ENCODE peak calls at places on chromosomes 16 and 17, in seven cellular contexts. Z is GM12878, X is HepG2, V is transverse colon, P is K562, H is sigmoid colon, U is H1. E is an unnamed sample.

GRCh38 chr16:10577305-10578202 is 2.8 kb downstream of the EMP2 start:
- DNase-seq in Z (no peak), P (no peak), X (no peak), U (no peak), H (peak), V (peak), E (peak)

GRCh38 chr16:70691223-70692129 is 5.6 kb upstream of the MTSS2 start:
- DNase-seq in Z (no peak), P (no peak), U (no peak), H (peak), V (peak), X (peak), E (no peak)

GRCh38 chr16:275786-276232 is at the start of gene RGS11:
- DNase-seq in H (no peak), V (no peak), X (no peak), P (no peak), U (no peak), Z (no peak), E (no peak)

GRCh38 chr17:1490643-1491405 is 1.7 kb downstream of the MYO1C start:
- DNase-seq in Z (no peak), X (peak), V (peak), U (no peak), H (peak), P (peak), E (peak)

GRCh38 chr17:79201119-79201518 is 126.5 kb downstream of the ENGASE start:
- DNase-seq in Z (no peak), P (no peak), U (no peak), H (no peak), V (no peak), X (no peak), E (no peak)

GRCh38 chr16:19289805-19290490 is 4.4 kb downstream of the CLEC19A start:
- DNase-seq in V (no peak), P (no peak), H (no peak), Z (no peak), X (no peak), U (no peak), E (no peak)

GRCh38 chr17:2049333-2050245 is 5.3 kb upstream of the HIC1 start:
- DNase-seq in U (no peak), P (peak), Z (no peak), X (no peak), H (peak), V (peak), E (peak)

GRCh38 chr16:27107185-27107592 is 40.5 kb downstream of the C16orf82 start:
- DNase-seq in X (no peak), P (peak), V (no peak), Z (no peak), U (no peak), H (no peak), E (no peak)

GRCh38 chr16:31138621-31139578 is 3.4 kb upstream of the PRSS8 start:
- DNase-seq in X (peak), H (no peak), Z (no peak), U (no peak), P (no peak), V (peak), E (no peak)

GRCh38 chr16:54503011-54503410 is 216.4 kb upstream of the IRX3 start:
- DNase-seq in H (no peak), V (peak), P (no peak), U (no peak), Z (no peak), X (no peak), E (no peak)

GRCh38 chr17:67672592-67672991 is 45.1 kb upstream of the NOL11 start:
- DNase-seq in Z (no peak), U (no peak), V (peak), X (no peak), P (no peak), H (no peak), E (no peak)

GRCh38 chr16:5862103-5863003 is 764.8 kb upstream of the EEF2KMT start:
- DNase-seq in H (no peak), V (no peak), X (no peak), U (no peak), P (no peak), Z (no peak), E (no peak)

GRCh38 chr17:17472333-17472920 is 4.4 kb upstream of the MED9 start:
- DNase-seq in H (no peak), Z (no peak), P (no peak), U (no peak), V (no peak), X (no peak), E (no peak)

GRCh38 chr17:17474341-17474740 is 2.5 kb upstream of the MED9 start:
- DNase-seq in Z (no peak), P (no peak), U (no peak), X (no peak), V (no peak), H (no peak), E (no peak)

GRCh38 chr17:17479209-17479608 is 2.4 kb downstream of the MED9 start:
- DNase-seq in H (no peak), X (peak), Z (no peak), U (no peak), P (no peak), V (no peak), E (no peak)

GRCh38 chr17:17480593-17481148 is 3.9 kb downstream of the MED9 start:
- DNase-seq in X (no peak), Z (no peak), H (no peak), U (no peak), V (no peak), P (no peak), E (no peak)

GRCh38 chr17:17476865-17477467 is at the start of gene MED9:
- DNase-seq in U (peak), X (peak), P (peak), H (peak), Z (peak), V (peak), E (peak)
- TF ChIP-seq EP300 in U (no peak), X (no peak), P (no peak), H (no peak), Z (no peak), V (no peak), E (no peak)

GRCh38 chr17:31754239-31754945 is 104.7 kb downstream of the COPRS start:
- DNase-seq in Z (no peak), U (no peak), V (no peak), X (peak), P (no peak), H (no peak), E (no peak)
- TF ChIP-seq POLR2AphosphoS5 in Z (no peak), U (no peak), V (no peak), X (no peak), P (no peak), H (no peak), E (no peak)

DNA sequence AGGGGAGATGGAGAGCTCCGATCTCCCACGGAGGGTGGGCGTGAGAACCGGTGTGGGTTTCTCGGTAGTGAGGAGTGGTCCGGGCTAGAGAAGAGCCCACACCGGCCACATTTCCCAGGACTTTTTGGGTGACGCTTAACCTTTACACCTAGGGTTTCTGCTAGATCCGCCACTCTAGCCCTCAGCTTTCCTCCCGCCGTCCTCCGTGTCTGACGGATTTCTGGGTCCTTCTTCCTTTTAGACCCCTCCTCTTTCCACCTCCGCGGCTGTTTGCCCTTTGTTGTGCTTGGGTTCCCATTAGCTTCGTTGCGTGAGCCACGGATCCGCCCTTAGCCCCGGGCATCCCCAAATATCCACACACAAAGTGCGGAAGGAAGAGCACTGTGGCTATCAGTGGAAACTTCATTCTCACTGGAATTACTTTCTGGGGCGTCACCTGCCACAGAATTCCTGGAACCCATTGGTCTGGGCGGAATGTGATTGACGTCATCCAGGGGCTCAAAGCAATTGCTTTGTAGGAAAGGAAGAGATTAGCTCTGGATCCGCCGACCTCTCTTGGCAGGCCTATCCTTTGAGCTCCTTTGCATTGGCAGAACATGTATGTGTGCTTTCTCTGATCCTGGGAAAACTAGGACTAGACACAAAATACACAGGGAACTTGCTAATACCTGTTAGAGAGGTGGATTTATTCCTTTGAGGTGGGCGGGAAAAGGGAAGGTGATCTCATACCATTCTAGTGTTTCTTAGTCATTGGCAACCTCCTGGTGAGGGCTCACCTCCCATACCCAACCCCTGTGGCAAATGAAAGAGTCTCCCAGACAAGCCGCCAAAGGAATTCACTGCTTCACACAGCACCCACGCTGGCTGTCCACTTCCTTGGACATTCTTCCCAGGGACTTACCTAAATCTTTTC is 654 bp downstream of the TNFAIP1 start:
- DNase-seq in U (no peak), X (peak), V (peak), Z (no peak), H (peak), P (peak), E (peak)
- TF ChIP-seq POLR2A in U (peak), X (no peak), V (no peak), Z (no peak), H (no peak), P (peak), E (no peak)

DNA sequence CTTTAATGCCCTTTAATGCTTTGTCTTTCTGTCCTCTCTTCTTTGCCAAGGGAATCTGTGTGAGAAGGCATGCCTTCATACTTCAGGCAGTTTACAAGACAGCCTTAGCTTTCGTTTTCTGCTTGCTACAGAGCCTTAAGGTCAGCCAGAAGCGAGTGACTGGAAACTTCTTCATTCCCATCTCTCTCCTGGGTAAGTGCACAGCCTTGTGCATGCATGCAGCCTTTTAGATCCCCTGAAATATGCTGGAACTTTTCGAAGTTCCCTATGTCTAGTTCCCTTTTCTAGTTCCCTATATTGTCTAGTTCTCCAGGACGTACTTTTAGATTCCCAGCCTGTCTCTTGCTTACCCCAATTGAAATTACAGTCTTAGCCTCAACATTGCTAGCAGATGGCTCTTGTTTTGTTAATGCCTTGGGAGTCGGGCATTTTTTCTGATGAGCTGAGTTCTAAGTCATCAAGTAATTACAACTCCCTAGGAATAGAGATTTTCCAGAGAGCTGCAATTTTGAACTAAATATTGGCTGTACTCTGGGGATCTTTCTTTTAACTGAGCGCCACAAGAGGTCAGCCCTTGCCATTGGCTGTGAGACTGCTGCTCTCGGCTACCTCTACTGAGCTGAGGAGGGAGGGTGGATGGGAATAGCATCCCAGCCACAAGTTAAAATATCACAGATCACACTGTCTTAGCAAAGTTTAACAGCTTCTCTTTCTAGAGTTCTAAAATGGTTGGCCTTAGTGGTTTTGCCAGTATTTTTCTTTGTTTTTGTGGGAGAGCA is 22.7 kb upstream of the PPM1D start:
- DNase-seq in U (no peak), P (peak), X (peak), Z (peak), H (peak), V (peak), E (no peak)
- TF ChIP-seq EP300 in U (no peak), P (no peak), X (no peak), Z (no peak), H (no peak), V (no peak), E (no peak)

E was measured in suprapubic skin.